ENCODE peak calls at places on chromosomes 13 and 19, in eight cellular contexts. One of them, this sample, is unnamed.

GRCh38 chr13:44331912-44332840 is 41.4 kb upstream of the SERP2 start:
- DNase-seq in stimulated activated CD4-positive, alpha-beta T cell treated with anti-CD3 and anti-CD28 coated beads, Interleukin-1b, Interleukin-23, amount 100 ng/mL, for 1 hour: no peak
- DNase-seq in naive B cell: no peak
- DNase-seq in AG09309: no peak
- DNase-seq in T-helper 1 cell: no peak
- DNase-seq in T-helper 2 cell: no peak
- DNase-seq in NCI-H1417: peak
- DNase-seq in effector memory CD4-positive, alpha-beta T cell: no peak
- DNase-seq in this sample: peak

GRCh38 chr13:19089315-19089714 is 92.3 kb downstream of the TUBA3C start:
- DNase-seq in stimulated activated CD4-positive, alpha-beta T cell treated with anti-CD3 and anti-CD28 coated beads, Interleukin-1b, Interleukin-23, amount 100 ng/mL, for 1 hour: no peak
- DNase-seq in naive B cell: no peak
- DNase-seq in AG09309: no peak
- DNase-seq in T-helper 1 cell: no peak
- DNase-seq in T-helper 2 cell: no peak
- DNase-seq in NCI-H1417: no peak
- DNase-seq in effector memory CD4-positive, alpha-beta T cell: no peak
- DNase-seq in this sample: no peak

GRCh38 chr13:27919934-27920676 is at the start of gene PDX1:
- DNase-seq in stimulated activated CD4-positive, alpha-beta T cell treated with anti-CD3 and anti-CD28 coated beads, Interleukin-1b, Interleukin-23, amount 100 ng/mL, for 1 hour: no peak
- DNase-seq in naive B cell: peak
- DNase-seq in AG09309: no peak
- DNase-seq in T-helper 1 cell: no peak
- DNase-seq in T-helper 2 cell: no peak
- DNase-seq in NCI-H1417: no peak
- DNase-seq in effector memory CD4-positive, alpha-beta T cell: no peak
- DNase-seq in this sample: peak

GRCh38 chr13:113091211-113091771 is 14.3 kb upstream of the F7 start:
- DNase-seq in stimulated activated CD4-positive, alpha-beta T cell treated with anti-CD3 and anti-CD28 coated beads, Interleukin-1b, Interleukin-23, amount 100 ng/mL, for 1 hour: no peak
- DNase-seq in naive B cell: no peak
- DNase-seq in AG09309: no peak
- DNase-seq in T-helper 1 cell: no peak
- DNase-seq in T-helper 2 cell: no peak
- DNase-seq in NCI-H1417: no peak
- DNase-seq in effector memory CD4-positive, alpha-beta T cell: no peak
- DNase-seq in this sample: no peak

GRCh38 chr13:62613819-62614218 is 1198.2 kb upstream of the PCDH20 start:
- DNase-seq in stimulated activated CD4-positive, alpha-beta T cell treated with anti-CD3 and anti-CD28 coated beads, Interleukin-1b, Interleukin-23, amount 100 ng/mL, for 1 hour: no peak
- DNase-seq in naive B cell: no peak
- DNase-seq in AG09309: no peak
- DNase-seq in T-helper 1 cell: no peak
- DNase-seq in T-helper 2 cell: no peak
- DNase-seq in NCI-H1417: no peak
- DNase-seq in effector memory CD4-positive, alpha-beta T cell: no peak
- DNase-seq in this sample: no peak

GRCh38 chr13:60583196-60583908 is 186.3 kb downstream of the TDRD3 start:
- DNase-seq in stimulated activated CD4-positive, alpha-beta T cell treated with anti-CD3 and anti-CD28 coated beads, Interleukin-1b, Interleukin-23, amount 100 ng/mL, for 1 hour: no peak
- DNase-seq in naive B cell: no peak
- DNase-seq in AG09309: peak
- DNase-seq in T-helper 1 cell: no peak
- DNase-seq in T-helper 2 cell: no peak
- DNase-seq in NCI-H1417: no peak
- DNase-seq in effector memory CD4-positive, alpha-beta T cell: no peak
- DNase-seq in this sample: no peak

GRCh38 chr19:35498984-35499383 is 8.7 kb upstream of the KRTDAP start:
- DNase-seq in stimulated activated CD4-positive, alpha-beta T cell treated with anti-CD3 and anti-CD28 coated beads, Interleukin-1b, Interleukin-23, amount 100 ng/mL, for 1 hour: no peak
- DNase-seq in naive B cell: no peak
- DNase-seq in AG09309: no peak
- DNase-seq in T-helper 1 cell: no peak
- DNase-seq in T-helper 2 cell: no peak
- DNase-seq in NCI-H1417: no peak
- DNase-seq in effector memory CD4-positive, alpha-beta T cell: no peak
- DNase-seq in this sample: no peak

GRCh38 chr13:21013682-21014038 is 47.7 kb downstream of the LATS2 start:
- DNase-seq in stimulated activated CD4-positive, alpha-beta T cell treated with anti-CD3 and anti-CD28 coated beads, Interleukin-1b, Interleukin-23, amount 100 ng/mL, for 1 hour: no peak
- DNase-seq in naive B cell: no peak
- DNase-seq in AG09309: no peak
- DNase-seq in T-helper 1 cell: no peak
- DNase-seq in T-helper 2 cell: no peak
- DNase-seq in NCI-H1417: no peak
- DNase-seq in effector memory CD4-positive, alpha-beta T cell: no peak
- DNase-seq in this sample: peak

GRCh38 chr19:56080669-56081401 is 40.3 kb downstream of the ZNF787 start:
- DNase-seq in stimulated activated CD4-positive, alpha-beta T cell treated with anti-CD3 and anti-CD28 coated beads, Interleukin-1b, Interleukin-23, amount 100 ng/mL, for 1 hour: peak
- DNase-seq in naive B cell: peak
- DNase-seq in AG09309: peak
- DNase-seq in T-helper 1 cell: peak
- DNase-seq in T-helper 2 cell: peak
- DNase-seq in NCI-H1417: peak
- DNase-seq in effector memory CD4-positive, alpha-beta T cell: peak
- DNase-seq in this sample: peak

GRCh38 chr13:90801621-90802020 is 545.9 kb upstream of the MIR17HG start:
- DNase-seq in stimulated activated CD4-positive, alpha-beta T cell treated with anti-CD3 and anti-CD28 coated beads, Interleukin-1b, Interleukin-23, amount 100 ng/mL, for 1 hour: no peak
- DNase-seq in naive B cell: no peak
- DNase-seq in AG09309: no peak
- DNase-seq in T-helper 1 cell: no peak
- DNase-seq in T-helper 2 cell: no peak
- DNase-seq in NCI-H1417: no peak
- DNase-seq in effector memory CD4-positive, alpha-beta T cell: no peak
- DNase-seq in this sample: no peak